ENCODE peak calls at places on chromosomes 5 and 9, in six cellular contexts. D is OCI-LY7, W is gastrocnemius medialis, O is GM06990, R is fibroblast of lung, U is astrocyte of the spinal cord. S is an unnamed sample.

GRCh38 chr5:135186662-135187522 is 152.9 kb upstream of the PITX1 start:
- DNase-seq in D (no peak), W (no peak), O (no peak), R (no peak), U (no peak), S (no peak)

GRCh38 chr5:115321309-115321708 is 24.9 kb upstream of the CCDC112 start:
- DNase-seq in D (no peak), W (no peak), O (no peak), R (peak), U (no peak), S (no peak)

GRCh38 chr9:38153152-38153909 is 84.3 kb upstream of the SHB start:
- DNase-seq in D (no peak), W (no peak), O (no peak), R (no peak), U (no peak), S (no peak)

GRCh38 chr5:170393235-170393634 is 4.1 kb upstream of the KCNMB1 start:
- DNase-seq in D (no peak), W (no peak), O (no peak), R (no peak), U (no peak), S (no peak)

GRCh38 chr9:118896356-118897000 is 472.8 kb downstream of the BRINP1 start:
- DNase-seq in D (no peak), W (no peak), O (no peak), R (peak), U (no peak), S (no peak)

GRCh38 chr5:170746952-170747340 is 36.6 kb upstream of the GABRP start:
- DNase-seq in D (no peak), W (no peak), O (no peak), R (no peak), U (no peak), S (no peak)

GRCh38 chr9:7146582-7146981 is 388.8 kb downstream of the KDM4C start:
- DNase-seq in D (no peak), W (no peak), O (no peak), R (no peak), U (no peak), S (no peak)

GRCh38 chr9:127519301-127520166 is 68.2 kb downstream of the LRSAM1 start:
- DNase-seq in D (no peak), W (no peak), O (no peak), R (peak), U (peak), S (peak)

GRCh38 chr5:143218563-143219170 is 184.8 kb downstream of the NR3C1 start:
- DNase-seq in D (no peak), W (no peak), O (no peak), R (no peak), U (no peak), S (no peak)

GRCh38 chr5:170623576-170624181 is 119.9 kb downstream of the KCNIP1 start:
- DNase-seq in D (no peak), W (no peak), O (peak), R (peak), U (peak), S (no peak)

GRCh38 chr9:71762900-71763653 is 5.2 kb downstream of the CEMIP2 start:
- DNase-seq in D (no peak), W (no peak), O (no peak), R (peak), U (peak), S (no peak)

GRCh38 chr9:5326893-5327548 is 12.7 kb downstream of the RLN1 start:
- DNase-seq in D (no peak), W (no peak), O (no peak), R (peak), U (no peak), S (no peak)

GRCh38 chr5:151663617-151664322 is 22.9 kb downstream of the SPARC start:
- DNase-seq in D (peak), W (peak), O (peak), R (peak), U (no peak), S (no peak)

GRCh38 chr9:136648746-136649145 is 14.0 kb upstream of the EGFL7 start:
- DNase-seq in D (no peak), W (no peak), O (no peak), R (no peak), U (no peak), S (no peak)

GRCh38 chr9:26863074-26863473 is 29.5 kb downstream of the CAAP1 start:
- DNase-seq in D (peak), W (no peak), O (no peak), R (peak), U (peak), S (no peak)

GRCh38 chr5:69189162-69190086 is at the start of gene CENPH:
- DNase-seq in D (peak), W (peak), O (peak), R (peak), U (peak), S (peak)

GRCh38 chr5:112822456-112822855 is 38.6 kb upstream of the SRP19 start:
- DNase-seq in D (no peak), W (no peak), O (no peak), R (no peak), U (no peak), S (no peak)

GRCh38 chr5:93278876-93279275 is 302.1 kb downstream of the NR2F1-AS1 start:
- DNase-seq in D (no peak), W (no peak), O (no peak), R (peak), U (no peak), S (no peak)

GRCh38 chr5:93277001-93277400 is 304.0 kb downstream of the NR2F1-AS1 start:
- DNase-seq in D (no peak), W (no peak), O (no peak), R (peak), U (peak), S (no peak)

GRCh38 chr5:93273176-93273575 is 307.8 kb downstream of the NR2F1-AS1 start:
- DNase-seq in D (no peak), W (no peak), O (no peak), R (peak), U (peak), S (no peak)

GRCh38 chr5:93275376-93275775 is 305.6 kb downstream of the NR2F1-AS1 start:
- DNase-seq in D (no peak), W (no peak), O (no peak), R (no peak), U (no peak), S (no peak)

GRCh38 chr5:93274291-93274690 is 306.7 kb downstream of the NR2F1-AS1 start:
- DNase-seq in D (no peak), W (no peak), O (no peak), R (peak), U (peak), S (peak)
- TF ChIP-seq CTCF in D (no peak), W (no peak), O (no peak), R (no peak), U (no peak), S (no peak)

GRCh38 chr9:120711354-120711753 is 2.9 kb downstream of the MEGF9 start:
- DNase-seq in D (no peak), W (no peak), O (no peak), R (no peak), U (no peak), S (no peak)

GRCh38 chr9:120714088-120714845 is at the start of gene MEGF9:
- DNase-seq in D (peak), W (peak), O (peak), R (peak), U (peak), S (peak)

GRCh38 chr9:120711841-120712538 is 2.3 kb downstream of the MEGF9 start:
- DNase-seq in D (no peak), W (no peak), O (no peak), R (no peak), U (no peak), S (no peak)

GRCh38 chr9:120713257-120714087 is 798 bp downstream of the MEGF9 start:
- DNase-seq in D (no peak), W (peak), O (no peak), R (no peak), U (no peak), S (no peak)

DNA sequence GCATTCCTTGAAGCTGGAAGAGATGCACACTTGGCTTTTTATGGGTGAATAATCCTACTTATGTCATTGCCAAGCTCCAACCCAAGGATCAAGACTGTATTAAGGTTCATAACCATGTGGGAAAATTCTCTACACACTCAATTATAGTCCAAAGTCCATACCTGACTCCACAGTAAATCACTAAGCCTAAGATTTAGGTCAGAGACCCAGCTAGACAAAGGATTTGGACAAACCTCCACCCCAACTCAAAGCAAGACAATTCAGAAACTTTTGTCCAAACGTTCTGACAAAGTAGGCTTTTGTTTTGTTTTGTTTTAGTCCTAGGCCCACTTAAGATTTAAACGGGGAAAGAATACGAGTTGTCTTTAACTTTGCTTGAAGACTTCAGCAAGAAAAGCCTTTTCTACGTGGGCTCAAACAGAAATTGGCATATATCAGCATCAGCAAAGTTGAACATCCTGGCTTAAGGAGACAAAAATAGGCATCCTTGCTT is 1.7 kb downstream of the MEGF9 start:
- DNase-seq in D (no peak), W (no peak), O (no peak), R (no peak), U (no peak), S (no peak)
- H3K4me3 ChIP-seq in D (peak), W (peak), O (no peak), R (peak), U (peak), S (peak)

GRCh38 chr9:22529426-22530199 is 83.0 kb downstream of the DMRTA1 start:
- DNase-seq in D (no peak), W (no peak), O (no peak), R (peak), U (peak), S (no peak)

GRCh38 chr9:22528485-22528884 is 81.9 kb downstream of the DMRTA1 start:
- DNase-seq in D (peak), W (no peak), O (no peak), R (peak), U (peak), S (no peak)
- TF ChIP-seq CTCF in D (peak), W (peak), O (no peak), R (peak), U (peak), S (peak)

GRCh38 chr5:80037366-80037765 is 2.2 kb downstream of the THBS4 start:
- DNase-seq in D (no peak), W (no peak), O (peak), R (no peak), U (no peak), S (no peak)
- H3K4me3 ChIP-seq in D (no peak), W (peak), O (no peak), R (no peak), U (no peak), S (no peak)

GRCh38 chr9:115694014-115694413 is 459.6 kb upstream of the PAPPA start:
- DNase-seq in D (no peak), W (no peak), O (no peak), R (peak), U (peak), S (no peak)
- TF ChIP-seq CTCF in D (peak), W (no peak), O (no peak), R (peak), U (peak), S (peak)

DNA sequence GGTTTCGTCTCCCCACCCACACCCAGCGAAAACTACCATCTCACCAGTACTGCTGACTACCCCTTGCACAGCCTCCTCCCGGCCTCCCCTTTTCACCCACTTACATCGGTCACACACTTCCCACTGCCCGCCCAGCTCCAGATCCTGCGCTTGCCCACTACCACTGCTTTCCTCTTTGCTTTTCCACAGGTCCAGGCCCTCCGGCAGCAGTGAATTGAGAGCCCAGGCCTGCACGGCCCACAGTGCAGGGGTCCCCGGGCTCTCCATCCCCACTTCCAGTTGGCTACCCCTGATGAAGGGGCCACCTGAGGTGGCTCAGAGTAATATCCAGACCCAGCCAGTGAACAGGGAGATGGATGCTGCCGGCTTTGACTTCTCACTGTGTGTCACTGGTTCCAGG is 120.2 kb upstream of the FSTL4 start:
- DNase-seq in D (no peak), W (no peak), O (no peak), R (no peak), U (no peak), S (no peak)
- H3K4me3 ChIP-seq in D (no peak), W (no peak), O (no peak), R (no peak), U (no peak), S (no peak)

DNA sequence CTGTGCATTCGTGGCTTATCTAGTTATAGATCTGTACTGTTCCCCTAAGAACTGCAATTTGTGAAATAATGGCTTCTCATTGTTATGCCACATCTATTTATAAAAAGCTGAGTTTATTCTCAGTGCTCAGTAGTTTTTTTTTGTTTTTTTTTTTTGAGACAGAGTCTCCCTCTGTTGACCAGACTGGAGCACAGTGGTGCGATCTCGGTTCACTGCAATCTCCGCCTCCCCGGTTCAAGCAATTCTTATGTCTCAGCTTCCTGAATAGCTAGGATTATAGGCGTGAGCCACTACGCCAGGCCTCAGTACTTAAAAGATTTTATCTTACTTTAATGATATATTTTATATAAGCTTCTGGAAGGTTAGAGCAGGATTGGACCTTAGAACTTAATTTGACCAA is 19.0 kb downstream of the SEC61B start:
- DNase-seq in D (peak), W (no peak), O (no peak), R (no peak), U (no peak), S (peak)
- TF ChIP-seq CTCF in D (peak), W (no peak), O (no peak), R (no peak), U (no peak), S (peak)